ENCODE peak calls at places on chromosome 1, in ten cellular contexts. One of them, this sample, is unnamed.
A peak's percentile ranks its signal among the peaks of the same experiment; 100 is the strongest.

GRCh38 chr1:184033711-184034167 is 3.8 kb downstream of the COLGALT2 start:
- DNase-seq in K562: no peak
- DNase-seq in pancreas: no peak
- DNase-seq in GM23248: peak; percentile 67
- DNase-seq in fibroblast of lung: peak; percentile 73
- DNase-seq in HepG2: no peak
- DNase-seq in stomach: no peak
- DNase-seq in A549: no peak
- DNase-seq in gastrocnemius medialis: no peak
- DNase-seq in thoracic aorta: no peak
- DNase-seq in this sample: no peak

GRCh38 chr1:239574112-239574511 is 187.7 kb downstream of the CHRM3 start:
- DNase-seq in K562: no peak
- DNase-seq in pancreas: no peak
- DNase-seq in GM23248: no peak
- DNase-seq in fibroblast of lung: no peak
- DNase-seq in HepG2: no peak
- DNase-seq in stomach: no peak
- DNase-seq in A549: no peak
- DNase-seq in gastrocnemius medialis: no peak
- DNase-seq in thoracic aorta: no peak
- DNase-seq in this sample: no peak

GRCh38 chr1:31627930-31628421 is 10.5 kb downstream of the HCRTR1 start:
- DNase-seq in K562: no peak
- DNase-seq in pancreas: peak; percentile 57
- DNase-seq in GM23248: peak; percentile 25
- DNase-seq in fibroblast of lung: peak; percentile 81
- DNase-seq in HepG2: no peak
- DNase-seq in stomach: peak; percentile 62
- DNase-seq in A549: no peak
- DNase-seq in gastrocnemius medialis: peak; percentile 67
- DNase-seq in thoracic aorta: peak; percentile 53
- DNase-seq in this sample: peak; percentile 87

GRCh38 chr1:18347559-18347958 is 133.2 kb upstream of the KLHDC7A start:
- DNase-seq in K562: no peak
- DNase-seq in pancreas: no peak
- DNase-seq in GM23248: peak; percentile 7
- DNase-seq in fibroblast of lung: no peak
- DNase-seq in HepG2: no peak
- DNase-seq in stomach: no peak
- DNase-seq in A549: no peak
- DNase-seq in gastrocnemius medialis: no peak
- DNase-seq in thoracic aorta: no peak
- DNase-seq in this sample: no peak

GRCh38 chr1:182111496-182111895 is 50.0 kb upstream of the ZNF648 start:
- DNase-seq in K562: no peak
- DNase-seq in pancreas: peak; percentile 75
- DNase-seq in GM23248: no peak
- DNase-seq in fibroblast of lung: no peak
- DNase-seq in HepG2: no peak
- DNase-seq in stomach: peak; percentile 93
- DNase-seq in A549: no peak
- DNase-seq in gastrocnemius medialis: no peak
- DNase-seq in thoracic aorta: no peak
- DNase-seq in this sample: no peak

GRCh38 chr1:201731592-201731991 is 97.4 kb upstream of the IPO9 start:
- DNase-seq in K562: peak; percentile 46
- DNase-seq in pancreas: no peak
- DNase-seq in GM23248: no peak
- DNase-seq in fibroblast of lung: no peak
- DNase-seq in HepG2: no peak
- DNase-seq in stomach: no peak
- DNase-seq in A549: no peak
- DNase-seq in gastrocnemius medialis: no peak
- DNase-seq in thoracic aorta: no peak
- DNase-seq in this sample: no peak

GRCh38 chr1:19591482-19592093 is 52.5 kb upstream of the NBL1 start:
- DNase-seq in K562: no peak
- DNase-seq in pancreas: no peak
- DNase-seq in GM23248: no peak
- DNase-seq in fibroblast of lung: no peak
- DNase-seq in HepG2: no peak
- DNase-seq in stomach: no peak
- DNase-seq in A549: no peak
- DNase-seq in gastrocnemius medialis: no peak
- DNase-seq in thoracic aorta: no peak
- DNase-seq in this sample: no peak

GRCh38 chr1:23444104-23444533 is 19.6 kb upstream of the TCEA3 start:
- DNase-seq in K562: peak; percentile 37
- DNase-seq in pancreas: no peak
- DNase-seq in GM23248: peak; percentile 94
- DNase-seq in fibroblast of lung: peak; percentile 66
- DNase-seq in HepG2: no peak
- DNase-seq in stomach: peak; percentile 38
- DNase-seq in A549: no peak
- DNase-seq in gastrocnemius medialis: peak; percentile 74
- DNase-seq in thoracic aorta: peak; percentile 27
- DNase-seq in this sample: peak; percentile 93

GRCh38 chr1:192235127-192235526 is 76.9 kb downstream of the RGS18 start:
- DNase-seq in K562: peak; percentile 53
- DNase-seq in pancreas: no peak
- DNase-seq in GM23248: no peak
- DNase-seq in fibroblast of lung: peak; percentile 17
- DNase-seq in HepG2: no peak
- DNase-seq in stomach: no peak
- DNase-seq in A549: no peak
- DNase-seq in gastrocnemius medialis: no peak
- DNase-seq in thoracic aorta: no peak
- DNase-seq in this sample: no peak

GRCh38 chr1:162703708-162704107 is 71.4 kb downstream of the DDR2 start:
- DNase-seq in K562: no peak
- DNase-seq in pancreas: no peak
- DNase-seq in GM23248: no peak
- DNase-seq in fibroblast of lung: no peak
- DNase-seq in HepG2: no peak
- DNase-seq in stomach: no peak
- DNase-seq in A549: no peak
- DNase-seq in gastrocnemius medialis: no peak
- DNase-seq in thoracic aorta: no peak
- DNase-seq in this sample: peak; percentile 31

GRCh38 chr1:21618059-21618458 is 51.1 kb downstream of the RAP1GAP start:
- DNase-seq in K562: no peak
- DNase-seq in pancreas: peak; percentile 56
- DNase-seq in GM23248: no peak
- DNase-seq in fibroblast of lung: no peak
- DNase-seq in HepG2: no peak
- DNase-seq in stomach: no peak
- DNase-seq in A549: no peak
- DNase-seq in gastrocnemius medialis: no peak
- DNase-seq in thoracic aorta: no peak
- DNase-seq in this sample: no peak

GRCh38 chr1:246064891-246065290 is 442.2 kb downstream of the SMYD3 start:
- DNase-seq in K562: no peak
- DNase-seq in pancreas: no peak
- DNase-seq in GM23248: no peak
- DNase-seq in fibroblast of lung: no peak
- DNase-seq in HepG2: peak; percentile 14
- DNase-seq in stomach: no peak
- DNase-seq in A549: no peak
- DNase-seq in gastrocnemius medialis: no peak
- DNase-seq in thoracic aorta: no peak
- DNase-seq in this sample: no peak
- H3K4me1 ChIP-seq in K562: peaks cover 4% of the 10 kb centered on the region
- H3K4me1 ChIP-seq in pancreas: no peaks in the 10 kb centered on the region
- H3K4me1 ChIP-seq in GM23248: peaks cover 17% of the 10 kb centered on the region
- H3K4me1 ChIP-seq in fibroblast of lung: no peaks in the 10 kb centered on the region
- H3K4me1 ChIP-seq in HepG2: peaks cover 16% of the 10 kb centered on the region
- H3K4me1 ChIP-seq in stomach: no peaks in the 10 kb centered on the region
- H3K4me1 ChIP-seq in A549: no peaks in the 10 kb centered on the region
- H3K4me1 ChIP-seq in gastrocnemius medialis: no peaks in the 10 kb centered on the region
- H3K4me1 ChIP-seq in thoracic aorta: no peaks in the 10 kb centered on the region
- H3K4me1 ChIP-seq in this sample: no peaks in the 10 kb centered on the region

DNA sequence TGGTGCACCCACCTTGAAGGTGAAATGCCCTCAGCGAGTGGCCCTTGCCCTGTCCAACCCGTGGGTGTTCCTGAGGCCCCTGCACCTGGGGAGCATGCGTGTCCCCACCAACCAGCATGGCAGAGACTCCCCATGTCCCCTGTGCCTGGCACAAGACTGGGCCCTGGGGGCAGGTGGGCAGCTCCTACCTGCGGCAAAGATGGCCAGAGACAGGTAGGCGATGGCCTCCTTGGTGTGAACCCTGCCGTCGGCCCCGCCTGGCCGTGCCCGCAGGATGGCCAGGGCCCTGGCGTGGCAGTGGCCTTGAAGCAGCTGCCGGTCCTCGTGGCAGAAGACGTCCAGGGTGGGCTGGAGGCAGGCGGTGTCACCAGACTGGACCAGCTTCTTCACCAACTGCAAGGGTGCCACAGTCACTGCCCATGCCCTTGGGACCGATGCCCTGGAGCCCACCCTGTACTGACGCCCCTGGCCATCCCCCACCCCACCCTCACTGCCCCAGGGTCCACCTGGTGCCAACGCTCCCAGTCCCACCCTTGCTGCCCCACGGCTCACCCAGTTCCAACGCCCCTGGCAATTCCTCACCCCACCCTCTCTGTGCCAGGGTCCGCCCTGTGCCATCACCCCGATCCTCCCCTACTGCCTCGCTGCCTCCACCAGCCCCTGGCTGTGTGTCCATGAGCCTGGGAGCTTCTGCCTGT is 15.7 kb downstream of the TTC34 start:
- DNase-seq in K562: no peak
- DNase-seq in pancreas: peak; percentile 55
- DNase-seq in GM23248: no peak
- DNase-seq in fibroblast of lung: no peak
- DNase-seq in HepG2: no peak
- DNase-seq in stomach: peak; percentile 19
- DNase-seq in A549: no peak
- DNase-seq in gastrocnemius medialis: no peak
- DNase-seq in thoracic aorta: no peak
- DNase-seq in this sample: no peak
- H3K9me3 ChIP-seq in K562: no peaks in the 10 kb centered on the region
- H3K9me3 ChIP-seq in pancreas: no peaks in the 10 kb centered on the region
- H3K9me3 ChIP-seq in GM23248: peaks cover 3% of the 10 kb centered on the region
- H3K9me3 ChIP-seq in fibroblast of lung: no peaks in the 10 kb centered on the region
- H3K9me3 ChIP-seq in HepG2: peaks cover 8% of the 10 kb centered on the region
- H3K9me3 ChIP-seq in stomach: peaks cover 24% of the 10 kb centered on the region
- H3K9me3 ChIP-seq in A549: no peaks in the 10 kb centered on the region
- H3K9me3 ChIP-seq in gastrocnemius medialis: peaks cover 6% of the 10 kb centered on the region
- H3K9me3 ChIP-seq in thoracic aorta: peaks cover 12% of the 10 kb centered on the region
- H3K9me3 ChIP-seq in this sample: peaks cover 17% of the 10 kb centered on the region

GRCh38 chr1:156571959-156572662 is at the start of gene IQGAP3:
- DNase-seq in K562: peak; percentile 89
- DNase-seq in pancreas: peak; percentile 94
- DNase-seq in GM23248: peak; percentile 92
- DNase-seq in fibroblast of lung: peak; percentile 72
- DNase-seq in HepG2: peak; percentile 75
- DNase-seq in stomach: peak; percentile 90
- DNase-seq in A549: peak; percentile 97
- DNase-seq in gastrocnemius medialis: peak; percentile 80
- DNase-seq in thoracic aorta: no peak
- DNase-seq in this sample: peak; percentile 90
- H3K27ac ChIP-seq in K562: peak within 1 kb of the TSS; percentile 43
- H3K27ac ChIP-seq in pancreas: no peak within 1 kb of the TSS
- H3K27ac ChIP-seq in GM23248: peak within 1 kb of the TSS; percentile 77
- H3K27ac ChIP-seq in fibroblast of lung: peak within 1 kb of the TSS; percentile 92
- H3K27ac ChIP-seq in HepG2: peak within 1 kb of the TSS; percentile 21
- H3K27ac ChIP-seq in stomach: peak within 1 kb of the TSS; percentile 70
- H3K27ac ChIP-seq in A549: peak within 1 kb of the TSS; percentile 56
- H3K27ac ChIP-seq in gastrocnemius medialis: no peak within 1 kb of the TSS
- H3K27ac ChIP-seq in thoracic aorta: no peak within 1 kb of the TSS
- H3K27ac ChIP-seq in this sample: no peak within 1 kb of the TSS

DNA sequence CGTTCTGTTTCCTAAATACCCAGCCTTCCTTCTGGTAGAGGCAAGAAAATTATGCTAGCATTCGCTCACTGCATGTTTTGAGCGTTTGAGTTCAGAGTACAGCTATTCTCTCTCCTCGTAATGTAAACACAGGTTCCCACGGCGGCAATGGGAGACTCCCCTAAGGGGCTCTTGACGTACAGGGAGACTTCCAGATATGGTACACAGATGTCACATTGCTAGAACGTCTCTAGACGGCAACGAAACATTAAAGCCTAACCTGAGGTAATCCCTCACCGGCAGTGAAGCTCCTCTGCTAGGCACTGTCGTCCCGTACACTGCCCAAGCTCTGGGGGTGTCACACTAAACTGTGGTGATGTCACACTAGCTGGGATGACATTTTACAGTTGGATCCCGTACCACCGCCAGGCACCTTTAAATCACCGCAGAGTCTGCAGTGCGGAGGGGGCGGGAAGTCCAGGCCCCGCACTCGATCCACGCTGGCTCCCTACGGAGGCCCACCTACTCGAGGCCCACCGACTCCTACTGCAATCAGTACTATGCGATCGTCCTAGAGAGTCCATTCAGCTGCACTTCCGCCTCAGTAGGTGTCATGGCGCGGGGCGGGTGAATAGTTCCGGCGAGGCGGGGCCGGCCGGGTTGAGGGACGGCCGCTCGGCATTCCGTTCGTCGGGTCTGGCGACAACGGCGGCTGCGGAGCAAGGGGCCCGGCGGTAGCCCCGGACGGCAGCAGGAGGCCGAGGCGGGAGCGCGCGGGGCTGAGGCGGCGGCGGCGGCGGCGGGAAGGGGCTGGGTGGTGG is at the start of gene HIPK1:
- DNase-seq in K562: peak; percentile 97
- DNase-seq in pancreas: peak; percentile 95
- DNase-seq in GM23248: peak; percentile 97
- DNase-seq in fibroblast of lung: peak; percentile 89
- DNase-seq in HepG2: peak; percentile 86
- DNase-seq in stomach: peak; percentile 95
- DNase-seq in A549: peak; percentile 62
- DNase-seq in gastrocnemius medialis: peak; percentile 86
- DNase-seq in thoracic aorta: peak; percentile 83
- DNase-seq in this sample: peak; percentile 96
- H3K4me1 ChIP-seq in K562: peaks cover 15% of the 10 kb centered on the region
- H3K4me1 ChIP-seq in pancreas: peaks cover 26% of the 10 kb centered on the region
- H3K4me1 ChIP-seq in GM23248: peaks cover 24% of the 10 kb centered on the region
- H3K4me1 ChIP-seq in fibroblast of lung: peaks cover 2% of the 10 kb centered on the region
- H3K4me1 ChIP-seq in HepG2: peaks cover 54% of the 10 kb centered on the region
- H3K4me1 ChIP-seq in stomach: peaks cover 43% of the 10 kb centered on the region
- H3K4me1 ChIP-seq in A549: peaks cover 21% of the 10 kb centered on the region
- H3K4me1 ChIP-seq in gastrocnemius medialis: peaks cover 45% of the 10 kb centered on the region
- H3K4me1 ChIP-seq in thoracic aorta: peaks cover 24% of the 10 kb centered on the region
- H3K4me1 ChIP-seq in this sample: peaks cover 30% of the 10 kb centered on the region

This sample was measured in tibial artery.